ENCODE peak calls at places on chromosomes 3 and 15, in six cellular contexts. A is breast epithelium, T is spleen, Y is RWPE2, O is stomach, G is uterus. V is an unnamed sample.

GRCh38 chr3:34919025-34919424 is 720.3 kb upstream of the ARPP21 start:
- DNase-seq in A (no peak), T (no peak), Y (no peak), O (no peak), G (no peak), V (no peak)

GRCh38 chr3:45817788-45818523 is 21.6 kb upstream of the SLC6A20 start:
- DNase-seq in A (peak; percentile 83), T (no peak), Y (peak; percentile 88), O (peak; percentile 57), G (peak; percentile 90), V (peak; percentile 82)

GRCh38 chr3:61947456-61947855 is 386.1 kb downstream of the PTPRG start:
- DNase-seq in A (no peak), T (no peak), Y (no peak), O (no peak), G (no peak), V (no peak)

GRCh38 chr15:40323953-40324937 is 753 bp downstream of the INAFM2 start:
- DNase-seq in A (no peak), T (peak; percentile 90), Y (peak; percentile 82), O (no peak), G (no peak), V (no peak)

GRCh38 chr3:11570789-11571495 is 72.8 kb downstream of the VGLL4 start:
- DNase-seq in A (no peak), T (no peak), Y (no peak), O (no peak), G (peak; percentile 14), V (peak; percentile 85)

GRCh38 chr15:40059821-40060220 is 20.8 kb upstream of the SRP14 start:
- DNase-seq in A (no peak), T (peak; percentile 58), Y (peak; percentile 56), O (no peak), G (no peak), V (no peak)

GRCh38 chr15:57041416-57041815 is 123.0 kb downstream of the TCF12 start:
- DNase-seq in A (no peak), T (no peak), Y (no peak), O (no peak), G (no peak), V (no peak)

GRCh38 chr3:35393916-35394315 is 245.4 kb upstream of the ARPP21 start:
- DNase-seq in A (no peak), T (no peak), Y (no peak), O (no peak), G (no peak), V (no peak)

GRCh38 chr3:133572158-133573053 is 1.1 kb upstream of the CDV3 start:
- DNase-seq in A (no peak), T (peak; percentile 85), Y (no peak), O (no peak), G (no peak), V (no peak)

GRCh38 chr15:89329329-89330084 is 5.1 kb downstream of the POLG start:
- DNase-seq in A (no peak), T (no peak), Y (no peak), O (no peak), G (no peak), V (no peak)

GRCh38 chr3:73072634-73073033 is 11.2 kb downstream of the EBLN2 start:
- DNase-seq in A (no peak), T (no peak), Y (no peak), O (no peak), G (no peak), V (no peak)

GRCh38 chr3:156648086-156648485 is 26.3 kb upstream of the TIPARP start:
- DNase-seq in A (no peak), T (no peak), Y (no peak), O (no peak), G (no peak), V (no peak)

GRCh38 chr15:58346361-58346760 is 85.4 kb upstream of the LIPC start:
- DNase-seq in A (no peak), T (no peak), Y (no peak), O (no peak), G (no peak), V (no peak)

GRCh38 chr15:50993598-50993997 is 85.1 kb downstream of the AP4E1 start:
- DNase-seq in A (no peak), T (no peak), Y (no peak), O (no peak), G (no peak), V (no peak)

GRCh38 chr15:90161946-90162345 is 39.2 kb upstream of the SEMA4B start:
- DNase-seq in A (no peak), T (no peak), Y (no peak), O (no peak), G (no peak), V (no peak)

GRCh38 chr3:177776656-177777055 is 579.4 kb upstream of the TBL1XR1 start:
- DNase-seq in A (no peak), T (no peak), Y (peak; percentile 71), O (no peak), G (no peak), V (no peak)

DNA sequence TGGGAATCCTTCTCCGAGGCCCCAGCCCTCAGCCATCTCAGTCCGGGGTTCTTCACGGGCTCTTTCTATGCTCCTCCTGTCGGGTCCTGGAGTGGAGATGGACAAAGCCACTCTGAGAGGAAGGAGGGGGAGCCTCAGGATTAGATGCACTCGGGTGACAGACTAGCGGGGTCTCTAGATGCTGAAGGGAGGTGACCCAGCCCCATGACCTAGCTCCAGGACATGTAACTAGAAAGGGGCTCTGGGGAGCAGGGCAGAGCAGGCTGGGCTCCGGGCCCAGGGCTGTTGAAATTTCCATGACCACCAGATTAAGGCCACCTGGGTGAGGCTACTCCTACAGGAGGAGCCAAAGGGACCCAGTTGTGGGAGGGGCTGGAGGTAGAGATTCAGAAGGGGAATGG is 14.8 kb upstream of the SKIC8 start:
- DNase-seq in A (no peak), T (no peak), Y (peak; percentile 53), O (no peak), G (no peak), V (no peak)
- H3K4me1 ChIP-seq in A (no peaks in the 10 kb centered on the region), T (no peaks in the 10 kb centered on the region), Y (no peaks in the 10 kb centered on the region), O (peaks cover 5% of the 10 kb centered on the region), G (no peaks in the 10 kb centered on the region), V (peaks cover 5% of the 10 kb centered on the region)

GRCh38 chr3:94101860-94102259 is 39.0 kb downstream of the NSUN3 start:
- DNase-seq in A (no peak), T (no peak), Y (no peak), O (no peak), G (no peak), V (no peak)
- TF ChIP-seq CTCF in A (no peak), T (no peak), Y (peak; percentile 29), O (no peak), G (no peak), V (no peak)

DNA sequence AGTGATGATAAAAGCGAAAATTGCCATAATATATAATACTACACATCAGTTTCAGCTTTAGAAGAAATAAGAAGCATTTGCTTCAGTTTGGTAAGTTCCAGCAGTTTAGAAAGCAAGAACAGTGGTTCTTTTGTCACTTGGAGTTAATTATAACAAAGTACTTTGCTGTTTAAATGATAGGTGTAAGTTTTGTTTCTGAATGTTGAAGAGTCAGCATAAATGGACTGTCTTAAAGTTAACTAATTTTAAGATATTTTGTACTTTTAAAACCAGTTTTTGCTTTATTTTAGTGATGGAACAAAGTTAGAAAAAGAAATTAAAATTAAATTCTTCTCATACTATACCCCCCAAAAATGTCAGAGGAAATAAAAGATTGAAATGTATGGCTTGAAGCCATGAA is 24.6 kb downstream of the CHCHD6 start:
- DNase-seq in A (no peak), T (no peak), Y (no peak), O (no peak), G (no peak), V (no peak)
- H3K4me3 ChIP-seq in A (no peak overlapping the region), T (no peak overlapping the region), Y (no peak overlapping the region), O (no peak overlapping the region), G (no peak overlapping the region), V (no peak overlapping the region)

DNA sequence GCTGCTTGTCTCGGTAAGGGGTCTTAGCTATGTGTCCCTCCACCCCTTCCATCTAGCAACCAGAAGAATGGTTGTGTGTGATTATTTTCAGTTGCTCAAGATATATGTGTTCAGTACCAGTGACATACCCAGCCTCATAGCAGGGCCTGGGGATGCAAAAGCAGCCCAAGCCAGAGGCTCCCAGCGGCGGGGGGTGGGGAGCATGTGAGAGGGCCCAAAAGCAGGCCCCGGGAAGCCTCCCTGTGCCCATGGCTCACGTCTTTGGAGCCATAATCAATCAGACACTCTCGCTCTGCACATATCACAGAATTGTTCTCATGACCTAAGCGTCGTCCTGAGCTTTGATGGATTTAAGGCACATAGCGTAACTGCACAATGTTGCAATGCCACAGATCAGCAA is 20.8 kb downstream of the KLHL25 start:
- DNase-seq in A (no peak), T (no peak), Y (no peak), O (no peak), G (no peak), V (no peak)
- H3K4me1 ChIP-seq in A (peaks cover 11% of the 10 kb centered on the region), T (no peaks in the 10 kb centered on the region), Y (peaks cover 16% of the 10 kb centered on the region), O (peaks cover 11% of the 10 kb centered on the region), G (no peaks in the 10 kb centered on the region), V (peaks cover 40% of the 10 kb centered on the region)